ENCODE peak calls at places on chromosomes 7 and 10, in nine cellular contexts. S, R, Z, E, C, O, H, V and X are unnamed samples.

GRCh38 chr7:28400838-28401360 is 11.4 kb upstream of the CREB5 start:
- DNase-seq in R (no peak), Z (no peak), V (no peak), H (no peak), C (no peak), O (no peak), E (no peak), S (no peak), X (no peak)

GRCh38 chr10:19929466-19930140 is 113.4 kb downstream of the PLXDC2 start:
- DNase-seq in E (no peak), V (no peak), Z (no peak), O (no peak), H (no peak), C (no peak), R (no peak), S (no peak), X (no peak)

GRCh38 chr10:88260329-88261051 is 322.6 kb downstream of the RNLS start:
- DNase-seq in Z (no peak), S (no peak), E (no peak), V (no peak), C (no peak), O (no peak), H (no peak), R (no peak), X (no peak)

GRCh38 chr7:30140456-30140855 is 5.7 kb downstream of the MTURN start:
- DNase-seq in V (no peak), E (no peak), Z (no peak), R (no peak), S (no peak), O (no peak), C (peak), H (no peak), X (no peak)

GRCh38 chr10:26994743-26995142 is 105.6 kb downstream of the ANKRD26 start:
- DNase-seq in S (no peak), R (no peak), V (no peak), E (no peak), C (no peak), O (no peak), Z (no peak), H (no peak), X (no peak)

GRCh38 chr7:151665363-151665762 is 145.7 kb upstream of the RHEB start:
- DNase-seq in C (no peak), H (no peak), Z (no peak), E (peak), O (peak), S (no peak), R (no peak), V (no peak), X (peak)

GRCh38 chr7:1230411-1231213 is 2.1 kb upstream of the UNCX start:
- DNase-seq in R (no peak), S (no peak), C (no peak), H (no peak), V (peak), E (no peak), O (no peak), Z (no peak), X (no peak)

GRCh38 chr7:46414946-46415345 is 493.9 kb upstream of the IGFBP3 start:
- DNase-seq in O (no peak), R (no peak), E (no peak), H (no peak), S (no peak), Z (no peak), V (no peak), C (no peak), X (no peak)

GRCh38 chr7:143490719-143491306 is 13.1 kb downstream of the TAS2R41 start:
- DNase-seq in V (peak), H (no peak), S (no peak), R (no peak), C (no peak), Z (peak), E (no peak), O (no peak), X (no peak)

GRCh38 chr7:85423209-85423895 is 236.5 kb upstream of the SEMA3D start:
- DNase-seq in Z (no peak), V (no peak), S (no peak), E (no peak), C (no peak), H (no peak), R (no peak), O (no peak), X (no peak)

GRCh38 chr7:33062023-33062781 is at the start of gene NT5C3A:
- DNase-seq in Z (no peak), O (peak), V (peak), E (peak), C (no peak), S (peak), H (no peak), R (no peak), X (peak)

GRCh38 chr7:69277361-69277760 is 320.9 kb upstream of the AUTS2 start:
- DNase-seq in O (no peak), C (no peak), H (no peak), E (no peak), R (no peak), S (no peak), Z (no peak), V (no peak), X (no peak)

GRCh38 chr10:35377050-35377723 is 40.9 kb downstream of the CCNY start:
- DNase-seq in R (no peak), Z (no peak), O (no peak), E (no peak), H (no peak), V (no peak), S (no peak), C (no peak), X (no peak)

GRCh38 chr7:86013662-86014061 is 630.0 kb upstream of the GRM3 start:
- DNase-seq in E (no peak), S (no peak), R (no peak), H (no peak), C (no peak), V (no peak), Z (no peak), O (no peak), X (no peak)

GRCh38 chr7:142231716-142232115 is 26.1 kb downstream of the PRSS58 start:
- DNase-seq in Z (peak), C (no peak), O (no peak), R (no peak), E (no peak), H (no peak), V (peak), S (no peak), X (no peak)

GRCh38 chr7:113331155-113331898 is 213.0 kb upstream of the SMIM30 start:
- DNase-seq in V (peak), R (no peak), H (no peak), O (peak), E (peak), S (no peak), Z (no peak), C (no peak), X (no peak)

GRCh38 chr10:80411267-80411668 is 2.9 kb downstream of the PRXL2A start:
- DNase-seq in S (no peak), E (no peak), Z (no peak), C (no peak), O (no peak), V (no peak), H (no peak), R (no peak), X (no peak)

GRCh38 chr7:151924508-151924907 is 31.7 kb upstream of the GALNTL5 start:
- DNase-seq in H (no peak), C (no peak), R (no peak), E (no peak), O (no peak), S (no peak), V (no peak), Z (no peak), X (no peak)

GRCh38 chr10:113663142-113663541 is 699 bp downstream of the NRAP start:
- DNase-seq in V (no peak), S (no peak), C (no peak), Z (no peak), R (no peak), E (no peak), H (no peak), O (no peak), X (no peak)

GRCh38 chr7:78683566-78683965 is 769.9 kb downstream of the MAGI2 start:
- DNase-seq in Z (no peak), S (no peak), E (no peak), R (no peak), O (no peak), V (no peak), H (no peak), C (no peak), X (no peak)

GRCh38 chr7:138254444-138254843 is 178.2 kb downstream of the AKR1D1 start:
- DNase-seq in O (no peak), V (no peak), R (no peak), C (no peak), S (no peak), Z (no peak), H (no peak), E (no peak), X (no peak)

GRCh38 chr7:74466196-74466813 is 12.6 kb downstream of the GTF2IRD1 start:
- DNase-seq in R (no peak), V (no peak), Z (no peak), C (no peak), E (peak), O (no peak), H (no peak), S (no peak), X (no peak)

GRCh38 chr10:4639960-4640359 is 186.0 kb upstream of the AKR1E2 start:
- DNase-seq in R (no peak), V (no peak), O (no peak), H (no peak), S (no peak), Z (no peak), C (no peak), E (peak), X (no peak)

GRCh38 chr7:72286486-72286885 is 125.7 kb downstream of the CALN1 start:
- DNase-seq in Z (no peak), O (no peak), V (no peak), E (no peak), R (no peak), H (no peak), S (no peak), C (no peak), X (no peak)

GRCh38 chr7:1951600-1951999 is 281.1 kb downstream of the MAD1L1 start:
- DNase-seq in H (no peak), R (no peak), Z (no peak), C (no peak), O (no peak), E (no peak), V (no peak), S (no peak), X (no peak)

GRCh38 chr10:61635946-61636345 is 26.8 kb upstream of the CABCOCO1 start:
- DNase-seq in V (no peak), R (no peak), E (no peak), H (no peak), C (no peak), S (no peak), O (no peak), Z (no peak), X (no peak)

GRCh38 chr7:128728608-128729007 is 10.6 kb upstream of the CALU start:
- DNase-seq in R (no peak), C (no peak), H (peak), V (no peak), E (no peak), S (no peak), Z (no peak), O (no peak), X (no peak)

GRCh38 chr7:41698726-41699125 is 4.2 kb downstream of the INHBA start:
- DNase-seq in H (no peak), C (no peak), Z (no peak), V (no peak), E (no peak), S (no peak), R (no peak), O (no peak), X (no peak)

GRCh38 chr7:132548489-132549078 is 27.7 kb downstream of the PLXNA4 start:
- DNase-seq in C (no peak), V (no peak), E (no peak), O (no peak), Z (no peak), R (no peak), S (no peak), H (no peak), X (no peak)

GRCh38 chr7:136911362-136911761 is 42.9 kb downstream of the CHRM2 start:
- DNase-seq in C (no peak), E (no peak), R (no peak), H (peak), V (no peak), Z (no peak), S (no peak), O (no peak), X (no peak)